ENCODE peak calls at places on chromosome 11, in ten cellular contexts. One of them, this sample, is unnamed.

GRCh38 chr11:35787626-35788025 is 125.1 kb downstream of the TRIM44 start:
- DNase-seq in breast epithelium: no peak
- DNase-seq in transverse colon: no peak
- DNase-seq in K562: no peak
- DNase-seq in spleen: no peak
- DNase-seq in stomach: no peak
- DNase-seq in esophagus muscularis mucosa: no peak
- DNase-seq in prostate gland: no peak
- DNase-seq in sigmoid colon: no peak
- DNase-seq in HCT116: no peak
- DNase-seq in this sample: no peak

GRCh38 chr11:63536669-63537292 is at the start of gene PLAAT4:
- DNase-seq in breast epithelium: no peak
- DNase-seq in transverse colon: peak
- DNase-seq in K562: no peak
- DNase-seq in spleen: no peak
- DNase-seq in stomach: peak
- DNase-seq in esophagus muscularis mucosa: no peak
- DNase-seq in prostate gland: peak
- DNase-seq in sigmoid colon: peak
- DNase-seq in HCT116: no peak
- DNase-seq in this sample: no peak

GRCh38 chr11:116232364-116232801 is 540.4 kb downstream of the BUD13 start:
- DNase-seq in breast epithelium: no peak
- DNase-seq in transverse colon: peak
- DNase-seq in K562: no peak
- DNase-seq in spleen: peak
- DNase-seq in stomach: no peak
- DNase-seq in esophagus muscularis mucosa: no peak
- DNase-seq in prostate gland: no peak
- DNase-seq in sigmoid colon: peak
- DNase-seq in HCT116: no peak
- DNase-seq in this sample: no peak

GRCh38 chr11:20634044-20634443 is 34.6 kb downstream of the SLC6A5 start:
- DNase-seq in breast epithelium: no peak
- DNase-seq in transverse colon: no peak
- DNase-seq in K562: no peak
- DNase-seq in spleen: no peak
- DNase-seq in stomach: no peak
- DNase-seq in esophagus muscularis mucosa: no peak
- DNase-seq in prostate gland: no peak
- DNase-seq in sigmoid colon: no peak
- DNase-seq in HCT116: peak
- DNase-seq in this sample: no peak

GRCh38 chr11:88448131-88448530 is 110.6 kb upstream of the CTSC start:
- DNase-seq in breast epithelium: no peak
- DNase-seq in transverse colon: no peak
- DNase-seq in K562: no peak
- DNase-seq in spleen: no peak
- DNase-seq in stomach: no peak
- DNase-seq in esophagus muscularis mucosa: no peak
- DNase-seq in prostate gland: no peak
- DNase-seq in sigmoid colon: no peak
- DNase-seq in HCT116: no peak
- DNase-seq in this sample: no peak

GRCh38 chr11:60396790-60397189 is 531 bp downstream of the MS4A14 start:
- DNase-seq in breast epithelium: no peak
- DNase-seq in transverse colon: no peak
- DNase-seq in K562: no peak
- DNase-seq in spleen: no peak
- DNase-seq in stomach: no peak
- DNase-seq in esophagus muscularis mucosa: no peak
- DNase-seq in prostate gland: no peak
- DNase-seq in sigmoid colon: no peak
- DNase-seq in HCT116: no peak
- DNase-seq in this sample: no peak

GRCh38 chr11:78698612-78699011 is 123.9 kb upstream of the NARS2 start:
- DNase-seq in breast epithelium: no peak
- DNase-seq in transverse colon: no peak
- DNase-seq in K562: no peak
- DNase-seq in spleen: no peak
- DNase-seq in stomach: no peak
- DNase-seq in esophagus muscularis mucosa: no peak
- DNase-seq in prostate gland: no peak
- DNase-seq in sigmoid colon: no peak
- DNase-seq in HCT116: no peak
- DNase-seq in this sample: no peak

GRCh38 chr11:118939948-118940598 is 14.3 kb upstream of the BCL9L start:
- DNase-seq in breast epithelium: no peak
- DNase-seq in transverse colon: no peak
- DNase-seq in K562: no peak
- DNase-seq in spleen: peak
- DNase-seq in stomach: no peak
- DNase-seq in esophagus muscularis mucosa: no peak
- DNase-seq in prostate gland: no peak
- DNase-seq in sigmoid colon: peak
- DNase-seq in HCT116: no peak
- DNase-seq in this sample: peak

GRCh38 chr11:95544095-95544795 is 245.3 kb downstream of the FAM76B start:
- DNase-seq in breast epithelium: no peak
- DNase-seq in transverse colon: no peak
- DNase-seq in K562: no peak
- DNase-seq in spleen: no peak
- DNase-seq in stomach: no peak
- DNase-seq in esophagus muscularis mucosa: no peak
- DNase-seq in prostate gland: no peak
- DNase-seq in sigmoid colon: no peak
- DNase-seq in HCT116: no peak
- DNase-seq in this sample: no peak

GRCh38 chr11:45801723-45802315 is 3.1 kb upstream of the SLC35C1 start:
- DNase-seq in breast epithelium: no peak
- DNase-seq in transverse colon: peak
- DNase-seq in K562: no peak
- DNase-seq in spleen: no peak
- DNase-seq in stomach: peak
- DNase-seq in esophagus muscularis mucosa: no peak
- DNase-seq in prostate gland: no peak
- DNase-seq in sigmoid colon: peak
- DNase-seq in HCT116: no peak
- DNase-seq in this sample: no peak
- TF ChIP-seq POLR2A in breast epithelium: no peak
- TF ChIP-seq POLR2A in transverse colon: no peak
- TF ChIP-seq POLR2A in K562: no peak
- TF ChIP-seq POLR2A in spleen: no peak
- TF ChIP-seq POLR2A in stomach: no peak
- TF ChIP-seq POLR2A in esophagus muscularis mucosa: no peak
- TF ChIP-seq POLR2A in prostate gland: no peak
- TF ChIP-seq POLR2A in sigmoid colon: no peak
- TF ChIP-seq POLR2A in HCT116: no peak
- TF ChIP-seq POLR2A in this sample: no peak

DNA sequence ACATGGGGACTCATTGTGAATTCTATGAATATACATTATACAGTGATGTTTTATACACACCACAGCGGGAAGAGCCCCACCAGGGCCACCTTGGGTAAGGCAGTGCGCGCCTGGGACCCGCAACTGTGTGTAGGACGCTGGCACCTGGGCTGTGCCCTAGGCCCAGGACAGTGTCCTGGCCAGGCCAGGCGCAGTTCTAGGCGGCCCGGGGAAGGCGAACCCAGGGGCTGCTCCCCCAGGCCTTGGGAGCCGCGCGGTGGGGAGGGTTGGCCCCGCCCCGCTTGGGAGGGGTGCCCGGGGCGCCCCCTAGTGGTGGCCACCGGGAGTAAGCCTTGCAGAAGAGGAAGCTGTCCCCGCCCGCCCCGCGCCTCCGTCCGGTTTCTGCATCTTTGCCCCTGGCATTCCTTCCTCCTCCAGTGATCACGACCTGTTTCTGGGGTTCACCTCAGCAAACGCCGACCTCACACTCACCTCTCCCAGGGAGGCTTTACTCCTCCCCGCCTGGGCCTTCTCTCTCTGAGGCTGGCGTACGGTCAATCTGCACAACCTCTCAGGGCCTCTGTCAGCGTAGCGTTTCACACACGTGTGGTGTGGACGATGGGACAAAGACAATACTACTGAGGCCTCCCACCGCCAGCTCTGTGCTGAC is 9.5 kb upstream of the EHD1 start:
- DNase-seq in breast epithelium: peak
- DNase-seq in transverse colon: peak
- DNase-seq in K562: peak
- DNase-seq in spleen: peak
- DNase-seq in stomach: peak
- DNase-seq in esophagus muscularis mucosa: no peak
- DNase-seq in prostate gland: peak
- DNase-seq in sigmoid colon: peak
- DNase-seq in HCT116: peak
- DNase-seq in this sample: peak
- TF ChIP-seq POLR2AphosphoS5 in breast epithelium: no peak
- TF ChIP-seq POLR2AphosphoS5 in transverse colon: peak
- TF ChIP-seq POLR2AphosphoS5 in K562: no peak
- TF ChIP-seq POLR2AphosphoS5 in spleen: peak
- TF ChIP-seq POLR2AphosphoS5 in stomach: peak
- TF ChIP-seq POLR2AphosphoS5 in esophagus muscularis mucosa: peak
- TF ChIP-seq POLR2AphosphoS5 in prostate gland: peak
- TF ChIP-seq POLR2AphosphoS5 in sigmoid colon: no peak
- TF ChIP-seq POLR2AphosphoS5 in HCT116: peak
- TF ChIP-seq POLR2AphosphoS5 in this sample: no peak

GRCh38 chr11:85855341-85855656 is at the start of gene CCDC83:
- DNase-seq in breast epithelium: no peak
- DNase-seq in transverse colon: no peak
- DNase-seq in K562: no peak
- DNase-seq in spleen: no peak
- DNase-seq in stomach: no peak
- DNase-seq in esophagus muscularis mucosa: no peak
- DNase-seq in prostate gland: no peak
- DNase-seq in sigmoid colon: no peak
- DNase-seq in HCT116: no peak
- DNase-seq in this sample: no peak

GRCh38 chr11:85854212-85854556 is 999 bp upstream of the CCDC83 start:
- DNase-seq in breast epithelium: no peak
- DNase-seq in transverse colon: no peak
- DNase-seq in K562: no peak
- DNase-seq in spleen: no peak
- DNase-seq in stomach: no peak
- DNase-seq in esophagus muscularis mucosa: no peak
- DNase-seq in prostate gland: no peak
- DNase-seq in sigmoid colon: no peak
- DNase-seq in HCT116: no peak
- DNase-seq in this sample: no peak

GRCh38 chr11:85857098-85857497 is 1.9 kb downstream of the CCDC83 start:
- DNase-seq in breast epithelium: no peak
- DNase-seq in transverse colon: no peak
- DNase-seq in K562: no peak
- DNase-seq in spleen: no peak
- DNase-seq in stomach: no peak
- DNase-seq in esophagus muscularis mucosa: no peak
- DNase-seq in prostate gland: no peak
- DNase-seq in sigmoid colon: no peak
- DNase-seq in HCT116: no peak
- DNase-seq in this sample: no peak

DNA sequence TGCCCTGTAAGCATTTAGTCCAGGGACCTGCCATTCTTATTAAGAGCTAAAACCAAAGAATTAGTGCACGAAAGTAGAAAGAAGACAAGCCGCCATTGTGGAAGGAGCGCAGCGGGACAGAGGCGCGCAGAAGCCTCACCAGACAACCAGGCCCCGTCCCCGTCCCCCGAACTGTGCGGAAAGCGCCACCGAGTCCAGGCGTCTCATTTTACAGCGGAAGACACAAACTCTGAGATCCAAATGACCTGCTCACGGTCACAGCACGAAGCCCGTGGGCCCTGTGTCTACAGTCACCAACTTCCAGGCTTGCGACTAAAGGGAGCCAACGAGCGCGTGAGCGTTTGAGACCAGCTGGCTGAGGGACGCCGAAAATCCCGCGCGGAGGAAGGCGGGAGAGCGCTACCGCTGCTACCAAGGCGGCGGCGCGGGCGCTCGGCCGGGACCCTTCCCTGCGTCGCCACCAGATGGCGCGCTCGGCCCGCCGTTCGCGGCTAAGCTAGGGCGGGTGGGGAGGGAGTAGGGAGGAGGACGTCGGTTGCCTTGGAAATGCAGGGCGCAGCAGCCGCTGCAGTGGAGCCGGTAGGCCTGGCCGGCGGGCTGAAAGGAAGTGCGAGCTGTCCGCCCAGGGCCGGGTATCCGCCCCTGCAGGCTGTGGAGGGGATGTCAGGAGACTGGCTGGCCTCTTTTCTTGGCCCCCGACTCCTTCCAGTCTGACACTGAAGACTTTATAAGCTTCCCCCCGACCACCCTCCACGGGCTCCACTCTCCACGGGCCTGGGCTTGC is 434 bp upstream of the CCDC83 start:
- DNase-seq in breast epithelium: peak
- DNase-seq in transverse colon: peak
- DNase-seq in K562: peak
- DNase-seq in spleen: peak
- DNase-seq in stomach: peak
- DNase-seq in esophagus muscularis mucosa: peak
- DNase-seq in prostate gland: peak
- DNase-seq in sigmoid colon: peak
- DNase-seq in HCT116: peak
- DNase-seq in this sample: peak
- TF ChIP-seq POLR2A in breast epithelium: no peak
- TF ChIP-seq POLR2A in transverse colon: peak
- TF ChIP-seq POLR2A in K562: peak
- TF ChIP-seq POLR2A in spleen: no peak
- TF ChIP-seq POLR2A in stomach: peak
- TF ChIP-seq POLR2A in esophagus muscularis mucosa: no peak
- TF ChIP-seq POLR2A in prostate gland: no peak
- TF ChIP-seq POLR2A in sigmoid colon: no peak
- TF ChIP-seq POLR2A in HCT116: no peak
- TF ChIP-seq POLR2A in this sample: peak

DNA sequence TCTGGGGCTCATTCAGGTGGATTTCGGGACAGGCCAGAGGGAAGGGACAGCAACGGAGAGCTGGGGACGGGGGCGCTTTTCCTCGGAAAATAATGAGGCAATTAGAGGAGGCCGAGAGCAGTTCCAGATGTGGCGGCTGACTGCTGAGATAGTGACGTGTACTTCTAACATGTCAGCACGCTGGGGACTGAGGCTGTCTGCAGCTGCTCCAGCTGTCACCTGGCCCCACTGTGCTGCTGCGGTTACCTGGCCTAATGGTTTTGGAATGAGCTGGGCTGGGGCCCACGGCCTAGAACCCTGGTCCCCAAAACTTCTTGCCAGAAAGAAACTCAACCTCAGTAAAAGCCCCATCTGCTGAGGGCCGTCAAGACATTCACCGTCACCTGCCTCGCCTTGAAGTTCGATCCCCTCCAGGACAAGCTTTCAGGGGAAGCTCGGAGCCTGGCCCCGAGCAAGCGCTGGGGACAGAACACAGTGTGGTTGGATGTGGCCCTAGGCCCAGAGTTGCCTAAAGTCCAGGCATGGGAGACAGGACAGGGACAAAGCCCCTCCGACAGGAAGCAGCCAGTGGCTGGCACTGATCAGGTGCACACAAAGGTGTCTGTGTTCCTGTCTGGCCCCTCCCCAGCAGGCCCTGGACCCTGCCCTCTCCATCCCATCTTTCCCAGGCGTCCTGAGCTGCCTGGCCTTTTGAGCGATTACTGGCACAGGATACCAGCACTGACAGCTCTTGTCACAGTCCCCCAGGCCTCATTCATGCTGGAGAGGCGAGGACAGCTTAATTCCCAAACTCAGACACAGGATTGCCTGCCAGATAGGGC is 22.1 kb downstream of the RPUSD4 start:
- DNase-seq in breast epithelium: no peak
- DNase-seq in transverse colon: peak
- DNase-seq in K562: no peak
- DNase-seq in spleen: peak
- DNase-seq in stomach: no peak
- DNase-seq in esophagus muscularis mucosa: no peak
- DNase-seq in prostate gland: no peak
- DNase-seq in sigmoid colon: no peak
- DNase-seq in HCT116: no peak
- DNase-seq in this sample: peak
- TF ChIP-seq POLR2AphosphoS5 in breast epithelium: no peak
- TF ChIP-seq POLR2AphosphoS5 in transverse colon: no peak
- TF ChIP-seq POLR2AphosphoS5 in K562: no peak
- TF ChIP-seq POLR2AphosphoS5 in spleen: no peak
- TF ChIP-seq POLR2AphosphoS5 in stomach: no peak
- TF ChIP-seq POLR2AphosphoS5 in esophagus muscularis mucosa: no peak
- TF ChIP-seq POLR2AphosphoS5 in prostate gland: no peak
- TF ChIP-seq POLR2AphosphoS5 in sigmoid colon: no peak
- TF ChIP-seq POLR2AphosphoS5 in HCT116: no peak
- TF ChIP-seq POLR2AphosphoS5 in this sample: no peak

This sample was measured in GM12891.